ENCODE peak calls at places on chromosomes 7 and 10, in six cellular contexts. P, A, W, V, H and O are unnamed samples. For H3F3A, the result is how much of the 10 kb centered on the place peaks cover.

GRCh38 chr10:83075395-83076072 is 1063.8 kb upstream of the GHITM start:
- DNase-seq in P (no peak), A (peak), W (no peak), V (no peak), H (no peak), O (no peak)

GRCh38 chr10:13891542-13892431 is 305.0 kb downstream of the PRPF18 start:
- DNase-seq in P (peak), A (peak), W (peak), V (peak), H (no peak), O (peak)

GRCh38 chr10:113414481-113414990 is 138.3 kb upstream of the HABP2 start:
- DNase-seq in P (no peak), A (no peak), W (peak), V (no peak), H (no peak), O (no peak)

GRCh38 chr10:98885380-98885779 is 350.3 kb downstream of the HPSE2 start:
- DNase-seq in P (no peak), A (no peak), W (no peak), V (no peak), H (peak), O (no peak)

GRCh38 chr7:92633211-92633906 is 43.2 kb upstream of the FAM133B start:
- DNase-seq in P (no peak), A (no peak), W (peak), V (no peak), H (peak), O (peak)

GRCh38 chr7:114502454-114503254 is 88.0 kb downstream of the FOXP2 start:
- DNase-seq in P (no peak), A (no peak), W (no peak), V (no peak), H (no peak), O (peak)

GRCh38 chr10:96014473-96015102 is 28.8 kb upstream of the CCNJ start:
- DNase-seq in P (no peak), A (no peak), W (no peak), V (no peak), H (no peak), O (no peak)

GRCh38 chr10:27192284-27192683 is 37.1 kb downstream of the MASTL start:
- DNase-seq in P (no peak), A (peak), W (peak), V (no peak), H (no peak), O (peak)

GRCh38 chr7:18580945-18581344 is 85.4 kb downstream of the HDAC9 start:
- DNase-seq in P (no peak), A (no peak), W (no peak), V (no peak), H (no peak), O (no peak)

GRCh38 chr10:44463511-44464121 is 78.7 kb upstream of the CXCL12 start:
- DNase-seq in P (no peak), A (no peak), W (no peak), V (no peak), H (no peak), O (peak)

GRCh38 chr10:87761892-87762291 is 56.1 kb downstream of the ATAD1 start:
- DNase-seq in P (no peak), A (no peak), W (peak), V (no peak), H (no peak), O (peak)

GRCh38 chr10:79007843-79008319 is 60.9 kb upstream of the ZMIZ1 start:
- DNase-seq in P (no peak), A (no peak), W (no peak), V (no peak), H (no peak), O (peak)

GRCh38 chr7:102433319-102434038 is at the start of gene ORAI2:
- DNase-seq in P (peak), A (peak), W (peak), V (peak), H (peak), O (peak)
- H2AFZ ChIP-seq in P (peak), A (peak), W (peak), V (peak), H (peak), O (peak)

DNA sequence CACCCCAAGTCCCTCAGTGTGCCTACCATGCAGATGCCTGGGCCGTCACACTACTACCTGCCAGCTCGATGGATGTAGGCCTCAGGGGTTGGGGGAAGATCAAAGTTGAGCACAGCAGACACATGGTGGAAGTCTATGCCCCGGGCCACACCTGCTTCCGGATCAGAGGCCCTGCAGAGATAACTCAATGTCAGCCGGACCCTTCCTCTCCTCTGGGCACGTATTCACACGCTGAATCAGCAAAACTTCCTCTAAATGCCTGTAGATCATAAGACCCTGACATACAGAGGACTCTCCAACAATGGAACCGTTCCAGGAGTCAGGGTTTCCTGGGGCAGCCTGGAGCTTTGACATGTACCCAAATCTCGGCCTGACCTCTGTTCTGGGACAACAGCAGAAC is 3.8 kb downstream of the DDX56 start:
- DNase-seq in P (no peak), A (no peak), W (no peak), V (no peak), H (no peak), O (no peak)
- H3F3A ChIP-seq in P (under half), A (under half), W (under half), V (under half), H (under half), O (under half)

GRCh38 chr10:47045331-47045861 is 134.2 kb downstream of the PTPN20 start:
- DNase-seq in P (no peak), A (no peak), W (no peak), V (no peak), H (no peak), O (no peak)

GRCh38 chr10:47046321-47047126 is 135.3 kb downstream of the PTPN20 start:
- DNase-seq in P (no peak), A (no peak), W (no peak), V (no peak), H (no peak), O (no peak)

GRCh38 chr10:47043928-47044544 is 132.8 kb downstream of the PTPN20 start:
- DNase-seq in P (no peak), A (no peak), W (no peak), V (no peak), H (no peak), O (no peak)

GRCh38 chr10:47042815-47043750 is 131.9 kb downstream of the PTPN20 start:
- DNase-seq in P (no peak), A (no peak), W (no peak), V (peak), H (no peak), O (no peak)

GRCh38 chr10:47044741-47045140 is 133.5 kb downstream of the PTPN20 start:
- DNase-seq in P (no peak), A (peak), W (no peak), V (no peak), H (no peak), O (peak)
- TF ChIP-seq EZH2phosphoT487 in P (no peak), A (no peak), W (no peak), V (no peak), H (no peak), O (no peak)

DNA sequence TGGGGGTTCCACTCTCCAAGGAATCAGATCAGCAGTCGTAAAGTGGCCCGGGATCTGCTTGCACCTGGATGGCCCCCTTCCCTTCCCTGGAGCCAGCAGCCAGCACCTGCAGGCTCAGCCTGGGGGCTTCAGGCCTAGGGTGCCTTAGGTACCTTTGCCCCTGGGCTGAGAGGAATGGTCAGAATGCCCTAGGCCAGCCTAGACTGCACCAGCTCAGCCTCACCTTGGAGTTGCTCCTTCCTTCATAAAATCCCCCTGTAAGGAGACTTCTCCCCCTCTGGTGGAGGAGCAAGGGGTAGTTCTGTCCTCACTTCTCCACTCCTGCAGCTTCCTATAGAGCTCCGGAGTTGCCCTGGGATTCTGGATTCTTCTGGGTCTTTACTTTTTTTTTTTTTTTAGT is 32.4 kb upstream of the LBX1 start:
- DNase-seq in P (no peak), A (no peak), W (no peak), V (peak), H (no peak), O (no peak)
- H2AFZ ChIP-seq in P (no peak), A (no peak), W (no peak), V (peak), H (no peak), O (no peak)

GRCh38 chr7:107089627-107090026 is 45.1 kb downstream of the PRKAR2B start:
- DNase-seq in P (no peak), A (no peak), W (no peak), V (no peak), H (no peak), O (no peak)
- H3F3A ChIP-seq in P (under half), A (under half), W (under half), V (under half), H (under half), O (under half)

GRCh38 chr7:140478361-140479061 is 794 bp downstream of the MKRN1 start:
- DNase-seq in P (peak), A (peak), W (peak), V (peak), H (peak), O (peak)
- TF ChIP-seq EZH2phosphoT487 in P (no peak), A (no peak), W (no peak), V (no peak), H (no peak), O (no peak)